ENCODE peak calls at places on chromosomes 13 and 19, in six cellular contexts. One of them, this sample, is unnamed.

GRCh38 chr19:9673912-9674668 is 810 bp downstream of the ZNF562 start:
- DNase-seq in H9: no peak
- DNase-seq in ovary: no peak
- DNase-seq in Calu3: no peak
- DNase-seq in AG09319: no peak
- DNase-seq in fibroblast of the aortic adventitia: peak
- DNase-seq in this sample: no peak

GRCh38 chr19:35901854-35902661 is at the start of gene HCST:
- DNase-seq in H9: no peak
- DNase-seq in ovary: no peak
- DNase-seq in Calu3: no peak
- DNase-seq in AG09319: no peak
- DNase-seq in fibroblast of the aortic adventitia: peak
- DNase-seq in this sample: no peak

GRCh38 chr13:66462187-66462586 is 767.9 kb downstream of the PCDH9 start:
- DNase-seq in H9: no peak
- DNase-seq in ovary: no peak
- DNase-seq in Calu3: no peak
- DNase-seq in AG09319: no peak
- DNase-seq in fibroblast of the aortic adventitia: no peak
- DNase-seq in this sample: no peak

GRCh38 chr19:49559928-49560327 is 20.4 kb downstream of the NOSIP start:
- DNase-seq in H9: peak
- DNase-seq in ovary: no peak
- DNase-seq in Calu3: no peak
- DNase-seq in AG09319: no peak
- DNase-seq in fibroblast of the aortic adventitia: no peak
- DNase-seq in this sample: no peak

GRCh38 chr19:49447485-49448431 is 3.9 kb downstream of the PIH1D1 start:
- DNase-seq in H9: peak
- DNase-seq in ovary: peak
- DNase-seq in Calu3: peak
- DNase-seq in AG09319: no peak
- DNase-seq in fibroblast of the aortic adventitia: peak
- DNase-seq in this sample: no peak

GRCh38 chr19:50324331-50324730 is 4.8 kb downstream of the KCNC3 start:
- DNase-seq in H9: no peak
- DNase-seq in ovary: no peak
- DNase-seq in Calu3: no peak
- DNase-seq in AG09319: no peak
- DNase-seq in fibroblast of the aortic adventitia: no peak
- DNase-seq in this sample: no peak

GRCh38 chr13:46893820-46894533 is 2.9 kb downstream of the HTR2A start:
- DNase-seq in H9: peak
- DNase-seq in ovary: peak
- DNase-seq in Calu3: peak
- DNase-seq in AG09319: no peak
- DNase-seq in fibroblast of the aortic adventitia: peak
- DNase-seq in this sample: peak

GRCh38 chr13:108961542-108962125 is 332.2 kb downstream of the MYO16 start:
- DNase-seq in H9: no peak
- DNase-seq in ovary: no peak
- DNase-seq in Calu3: no peak
- DNase-seq in AG09319: no peak
- DNase-seq in fibroblast of the aortic adventitia: peak
- DNase-seq in this sample: no peak

GRCh38 chr19:47095707-47096704 is 17.6 kb downstream of the ZC3H4 start:
- DNase-seq in H9: no peak
- DNase-seq in ovary: no peak
- DNase-seq in Calu3: peak
- DNase-seq in AG09319: no peak
- DNase-seq in fibroblast of the aortic adventitia: peak
- DNase-seq in this sample: no peak

GRCh38 chr13:30735025-30735967 is at the start of gene ALOX5AP:
- DNase-seq in H9: no peak
- DNase-seq in ovary: no peak
- DNase-seq in Calu3: no peak
- DNase-seq in AG09319: no peak
- DNase-seq in fibroblast of the aortic adventitia: no peak
- DNase-seq in this sample: no peak

GRCh38 chr19:12705169-12705568 is 8.7 kb upstream of the FBXW9 start:
- DNase-seq in H9: no peak
- DNase-seq in ovary: no peak
- DNase-seq in Calu3: no peak
- DNase-seq in AG09319: no peak
- DNase-seq in fibroblast of the aortic adventitia: no peak
- DNase-seq in this sample: no peak

GRCh38 chr13:100899720-100900316 is 225.2 kb upstream of the TMTC4 start:
- DNase-seq in H9: no peak
- DNase-seq in ovary: no peak
- DNase-seq in Calu3: no peak
- DNase-seq in AG09319: no peak
- DNase-seq in fibroblast of the aortic adventitia: no peak
- DNase-seq in this sample: no peak

GRCh38 chr13:94195715-94196114 is 283.8 kb downstream of the DCT start:
- DNase-seq in H9: no peak
- DNase-seq in ovary: no peak
- DNase-seq in Calu3: no peak
- DNase-seq in AG09319: peak
- DNase-seq in fibroblast of the aortic adventitia: peak
- DNase-seq in this sample: no peak

GRCh38 chr19:14339741-14340140 is 41.5 kb upstream of the ADGRE5 start:
- DNase-seq in H9: no peak
- DNase-seq in ovary: no peak
- DNase-seq in Calu3: no peak
- DNase-seq in AG09319: no peak
- DNase-seq in fibroblast of the aortic adventitia: no peak
- DNase-seq in this sample: no peak

GRCh38 chr13:20161275-20161950 is 561 bp upstream of the GJA3 start:
- DNase-seq in H9: no peak
- DNase-seq in ovary: no peak
- DNase-seq in Calu3: peak
- DNase-seq in AG09319: no peak
- DNase-seq in fibroblast of the aortic adventitia: no peak
- DNase-seq in this sample: no peak

GRCh38 chr13:60583196-60583908 is 186.3 kb downstream of the TDRD3 start:
- DNase-seq in H9: peak
- DNase-seq in ovary: no peak
- DNase-seq in Calu3: no peak
- DNase-seq in AG09319: peak
- DNase-seq in fibroblast of the aortic adventitia: peak
- DNase-seq in this sample: no peak

GRCh38 chr13:102347490-102347889 is 54.4 kb downstream of the FGF14 start:
- DNase-seq in H9: no peak
- DNase-seq in ovary: no peak
- DNase-seq in Calu3: no peak
- DNase-seq in AG09319: no peak
- DNase-seq in fibroblast of the aortic adventitia: no peak
- DNase-seq in this sample: no peak

GRCh38 chr13:111050539-111050879 is 64.6 kb upstream of the ARHGEF7 start:
- DNase-seq in H9: no peak
- DNase-seq in ovary: no peak
- DNase-seq in Calu3: no peak
- DNase-seq in AG09319: no peak
- DNase-seq in fibroblast of the aortic adventitia: no peak
- DNase-seq in this sample: no peak

GRCh38 chr13:111051041-111051440 is 64.1 kb upstream of the ARHGEF7 start:
- DNase-seq in H9: no peak
- DNase-seq in ovary: no peak
- DNase-seq in Calu3: no peak
- DNase-seq in AG09319: no peak
- DNase-seq in fibroblast of the aortic adventitia: no peak
- DNase-seq in this sample: no peak

GRCh38 chr13:111051656-111052232 is 63.4 kb upstream of the ARHGEF7 start:
- DNase-seq in H9: no peak
- DNase-seq in ovary: no peak
- DNase-seq in Calu3: no peak
- DNase-seq in AG09319: no peak
- DNase-seq in fibroblast of the aortic adventitia: no peak
- DNase-seq in this sample: no peak

GRCh38 chr13:111048387-111048786 is 66.7 kb upstream of the ARHGEF7 start:
- DNase-seq in H9: no peak
- DNase-seq in ovary: no peak
- DNase-seq in Calu3: no peak
- DNase-seq in AG09319: no peak
- DNase-seq in fibroblast of the aortic adventitia: no peak
- DNase-seq in this sample: no peak

GRCh38 chr13:111049791-111050538 is 65.1 kb upstream of the ARHGEF7 start:
- DNase-seq in H9: no peak
- DNase-seq in ovary: peak
- DNase-seq in Calu3: peak
- DNase-seq in AG09319: no peak
- DNase-seq in fibroblast of the aortic adventitia: peak
- DNase-seq in this sample: no peak
- TF ChIP-seq CTCF in H9: peak
- TF ChIP-seq CTCF in ovary: peak
- TF ChIP-seq CTCF in Calu3: no peak
- TF ChIP-seq CTCF in AG09319: peak
- TF ChIP-seq CTCF in fibroblast of the aortic adventitia: peak
- TF ChIP-seq CTCF in this sample: no peak

DNA sequence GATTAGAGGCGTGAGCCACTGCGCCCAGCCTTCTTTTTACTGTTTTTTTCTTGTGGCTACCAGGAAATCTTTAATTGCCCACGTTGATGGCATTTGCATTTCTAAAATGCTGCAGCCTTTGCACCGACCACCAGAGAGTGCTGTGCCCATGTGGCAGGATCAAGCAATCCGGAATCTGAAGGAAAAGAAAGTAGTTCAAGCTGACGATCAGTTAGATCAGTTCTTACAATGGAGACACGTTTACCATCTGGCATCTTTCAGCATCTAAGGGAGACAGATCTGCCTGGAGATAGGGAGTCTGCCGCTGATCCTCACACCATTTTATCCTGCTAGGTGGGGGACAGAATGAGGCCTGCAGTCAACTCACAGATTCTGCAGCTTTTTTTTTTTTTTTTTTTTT is 19.9 kb downstream of the TINCR start:
- DNase-seq in H9: peak
- DNase-seq in ovary: no peak
- DNase-seq in Calu3: peak
- DNase-seq in AG09319: no peak
- DNase-seq in fibroblast of the aortic adventitia: peak
- DNase-seq in this sample: peak
- TF ChIP-seq CTCF in H9: peak
- TF ChIP-seq CTCF in ovary: no peak
- TF ChIP-seq CTCF in Calu3: peak
- TF ChIP-seq CTCF in AG09319: peak
- TF ChIP-seq CTCF in fibroblast of the aortic adventitia: peak
- TF ChIP-seq CTCF in this sample: peak

DNA sequence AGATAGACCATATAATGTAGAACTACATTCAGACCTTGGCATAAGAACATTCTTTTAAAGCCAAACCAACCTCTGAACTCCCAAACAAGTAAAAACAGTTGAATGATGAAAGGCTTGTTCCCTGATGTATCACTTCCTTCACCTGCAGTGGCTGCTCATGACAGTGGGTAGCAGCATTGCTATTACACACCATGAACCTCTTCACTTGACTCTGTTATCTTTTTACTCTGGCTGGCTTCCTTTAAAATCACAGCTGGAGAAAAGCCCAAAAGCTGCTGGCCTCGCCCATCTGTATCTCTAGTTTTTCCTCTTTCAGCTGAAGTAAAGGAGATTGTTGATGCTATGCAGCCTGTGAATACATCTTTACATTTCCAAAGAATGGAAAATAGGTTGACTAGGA is 22.6 kb downstream of the THSD1 start:
- DNase-seq in H9: no peak
- DNase-seq in ovary: no peak
- DNase-seq in Calu3: no peak
- DNase-seq in AG09319: no peak
- DNase-seq in fibroblast of the aortic adventitia: peak
- DNase-seq in this sample: no peak
- TF ChIP-seq CTCF in H9: no peak
- TF ChIP-seq CTCF in ovary: no peak
- TF ChIP-seq CTCF in Calu3: no peak
- TF ChIP-seq CTCF in AG09319: no peak
- TF ChIP-seq CTCF in fibroblast of the aortic adventitia: no peak
- TF ChIP-seq CTCF in this sample: no peak

DNA sequence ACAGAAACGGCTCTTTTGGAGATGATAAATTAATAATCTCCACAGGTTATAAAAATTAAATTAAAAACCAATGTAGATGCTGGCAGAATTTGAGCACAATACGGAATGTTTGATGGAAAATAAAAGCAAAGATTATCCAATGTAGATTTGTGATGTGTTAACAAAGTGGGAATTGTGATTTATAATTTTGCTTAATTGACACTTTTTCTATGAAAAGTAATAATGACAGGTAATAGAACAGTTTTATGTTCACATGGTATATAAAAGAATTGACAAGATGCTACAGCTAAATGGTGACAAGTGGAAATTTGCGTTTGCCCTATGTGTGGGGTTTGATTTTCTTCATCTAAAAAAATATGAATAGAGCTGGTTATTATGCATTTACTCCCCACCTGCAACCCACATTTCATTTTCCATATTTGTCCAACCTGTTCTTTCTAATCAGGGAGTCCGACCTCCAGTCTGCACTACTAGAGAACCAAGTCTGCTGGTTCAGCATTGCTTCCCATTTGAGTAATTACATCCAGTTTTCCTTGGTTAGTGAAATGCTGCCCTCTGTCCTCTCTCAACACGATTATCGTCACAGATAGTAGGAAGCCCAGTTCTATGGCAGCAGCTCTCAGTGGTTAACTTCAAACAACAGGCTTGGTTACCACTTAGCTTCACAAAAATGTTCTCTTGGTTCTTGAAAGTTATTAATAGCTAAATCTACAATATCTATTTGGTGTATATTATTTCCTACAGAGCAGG is 61.4 kb upstream of the SLITRK1 start:
- DNase-seq in H9: no peak
- DNase-seq in ovary: no peak
- DNase-seq in Calu3: no peak
- DNase-seq in AG09319: no peak
- DNase-seq in fibroblast of the aortic adventitia: no peak
- DNase-seq in this sample: no peak
- TF ChIP-seq CTCF in H9: peak
- TF ChIP-seq CTCF in ovary: no peak
- TF ChIP-seq CTCF in Calu3: no peak
- TF ChIP-seq CTCF in AG09319: no peak
- TF ChIP-seq CTCF in fibroblast of the aortic adventitia: no peak
- TF ChIP-seq CTCF in this sample: no peak

DNA sequence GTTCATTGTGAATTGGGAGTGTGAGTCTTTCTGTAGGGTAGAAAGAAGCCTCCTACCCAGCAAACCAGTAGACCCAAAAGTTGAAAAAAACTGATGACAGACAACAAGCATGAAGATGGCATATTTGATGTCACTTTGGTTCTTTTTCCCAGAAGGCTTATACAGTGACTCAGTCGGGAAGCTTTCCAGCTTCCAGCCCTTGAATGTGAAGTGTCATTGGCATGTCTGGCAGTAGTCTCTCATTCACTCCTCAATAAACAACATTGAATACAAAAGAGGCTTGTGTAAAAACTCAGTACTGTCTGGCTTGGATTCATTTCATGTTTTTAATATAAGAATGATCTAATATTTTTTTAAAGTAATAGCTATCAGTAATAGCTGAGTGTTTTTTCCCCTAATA is 68.7 kb downstream of the IPO5 start:
- DNase-seq in H9: no peak
- DNase-seq in ovary: no peak
- DNase-seq in Calu3: no peak
- DNase-seq in AG09319: peak
- DNase-seq in fibroblast of the aortic adventitia: peak
- DNase-seq in this sample: no peak
- TF ChIP-seq CTCF in H9: no peak
- TF ChIP-seq CTCF in ovary: no peak
- TF ChIP-seq CTCF in Calu3: no peak
- TF ChIP-seq CTCF in AG09319: no peak
- TF ChIP-seq CTCF in fibroblast of the aortic adventitia: no peak
- TF ChIP-seq CTCF in this sample: no peak